ENCODE peak calls at places on chromosome 11, in seven cellular contexts. V, L, Q, S, M, D and N are unnamed samples.

GRCh38 chr11:64654958-64655541 is 64.0 kb downstream of the SLC22A12 start:
- DNase-seq in V (no peak), L (no peak), Q (no peak), S (no peak), M (no peak), D (no peak), N (no peak)

GRCh38 chr11:2980168-2980840 is 11.8 kb downstream of the NAP1L4 start:
- DNase-seq in V (no peak), L (no peak), Q (no peak), S (peak), M (no peak), D (no peak), N (no peak)

GRCh38 chr11:15976433-15977045 is 379.8 kb downstream of the SOX6 start:
- DNase-seq in V (peak), L (no peak), Q (no peak), S (peak), M (no peak), D (no peak), N (no peak)

GRCh38 chr11:719214-720016 is 13.4 kb downstream of the EPS8L2 start:
- DNase-seq in V (no peak), L (no peak), Q (no peak), S (no peak), M (no peak), D (no peak), N (no peak)

GRCh38 chr11:32829680-32830412 is at the start of gene PRRG4:
- DNase-seq in V (peak), L (no peak), Q (peak), S (peak), M (peak), D (peak), N (peak)

GRCh38 chr11:34158661-34159060 is 53.2 kb downstream of the NAT10 start:
- DNase-seq in V (no peak), L (no peak), Q (no peak), S (no peak), M (peak), D (no peak), N (no peak)

GRCh38 chr11:57761301-57762234 is at the start of gene CTNND1:
- DNase-seq in V (peak), L (peak), Q (peak), S (peak), M (no peak), D (no peak), N (peak)

GRCh38 chr11:86103808-86104207 is 34.9 kb upstream of the PICALM start:
- DNase-seq in V (no peak), L (no peak), Q (peak), S (peak), M (no peak), D (no peak), N (no peak)

GRCh38 chr11:80586464-80586863 is 1145.6 kb upstream of the TENM4 start:
- DNase-seq in V (peak), L (no peak), Q (no peak), S (peak), M (no peak), D (no peak), N (no peak)

GRCh38 chr11:131661137-131661536 is 290.7 kb downstream of the NTM start:
- DNase-seq in V (peak), L (no peak), Q (no peak), S (no peak), M (no peak), D (no peak), N (no peak)

GRCh38 chr11:63944987-63945386 is 6.2 kb downstream of the NAA40 start:
- DNase-seq in V (no peak), L (no peak), Q (no peak), S (no peak), M (no peak), D (no peak), N (no peak)

GRCh38 chr11:4044971-4045646 is 49.5 kb upstream of the RRM1 start:
- DNase-seq in V (peak), L (no peak), Q (no peak), S (peak), M (no peak), D (no peak), N (no peak)

GRCh38 chr11:12854829-12855228 is 154.3 kb upstream of the RASSF10 start:
- DNase-seq in V (no peak), L (no peak), Q (no peak), S (no peak), M (no peak), D (no peak), N (no peak)

GRCh38 chr11:11660351-11660750 is 38.5 kb upstream of the GALNT18 start:
- DNase-seq in V (no peak), L (no peak), Q (no peak), S (no peak), M (no peak), D (no peak), N (peak)

GRCh38 chr11:504053-504993 is 2.7 kb downstream of the RNH1 start:
- DNase-seq in V (no peak), L (no peak), Q (peak), S (peak), M (peak), D (no peak), N (peak)